ENCODE peak calls at places on chromosome 16, in six cellular contexts. H, L, T, D, V and I are unnamed samples. For H3K4me1, the result is how much of the 10 kb centered on the place peaks cover.

GRCh38 chr16:48291303-48291702 is 44.0 kb upstream of the ABCC11 start:
- DNase-seq in H (no peak), L (no peak), T (no peak), D (no peak), V (no peak), I (no peak)

GRCh38 chr16:52964290-52964689 is 88.4 kb downstream of the CHD9NB start:
- DNase-seq in H (no peak), L (no peak), T (no peak), D (no peak), V (no peak), I (no peak)

GRCh38 chr16:76970087-76970744 is 220.8 kb upstream of the MON1B start:
- DNase-seq in H (no peak), L (no peak), T (no peak), D (peak), V (no peak), I (no peak)

GRCh38 chr16:83901101-83901500 is 2.2 kb downstream of the MLYCD start:
- DNase-seq in H (no peak), L (no peak), T (no peak), D (no peak), V (no peak), I (no peak)

GRCh38 chr16:410516-411178 is 9.0 kb downstream of the DECR2 start:
- DNase-seq in H (no peak), L (no peak), T (no peak), D (peak), V (no peak), I (no peak)

GRCh38 chr16:70713781-70714180 is 27.9 kb upstream of the MTSS2 start:
- DNase-seq in H (no peak), L (no peak), T (no peak), D (no peak), V (no peak), I (no peak)

GRCh38 chr16:86713021-86713631 is 134.8 kb downstream of the FOXL1 start:
- DNase-seq in H (no peak), L (peak), T (no peak), D (no peak), V (no peak), I (no peak)

GRCh38 chr16:31083556-31083955 is 5.2 kb downstream of the PRSS53 start:
- DNase-seq in H (peak), L (no peak), T (no peak), D (no peak), V (no peak), I (no peak)

GRCh38 chr16:9119795-9120194 is 28.4 kb downstream of the HAPSTR1 start:
- DNase-seq in H (no peak), L (peak), T (peak), D (no peak), V (no peak), I (no peak)

GRCh38 chr16:19478505-19478904 is 43.4 kb downstream of the GDE1 start:
- DNase-seq in H (no peak), L (no peak), T (no peak), D (no peak), V (no peak), I (no peak)

GRCh38 chr16:1809281-1809801 is 15.8 kb upstream of the IGFALS start:
- DNase-seq in H (no peak), L (no peak), T (no peak), D (no peak), V (no peak), I (no peak)

GRCh38 chr16:58024673-58025350 is 742 bp upstream of the MMP15 start:
- DNase-seq in H (peak), L (no peak), T (no peak), D (peak), V (peak), I (peak)

GRCh38 chr16:2675714-2676113 is 6.6 kb upstream of the KCTD5 start:
- DNase-seq in H (no peak), L (peak), T (no peak), D (no peak), V (no peak), I (no peak)

GRCh38 chr16:79598341-79599181 is 2.0 kb downstream of the MAF start:
- DNase-seq in H (peak), L (peak), T (peak), D (peak), V (peak), I (peak)

GRCh38 chr16:27689711-27690110 is 139.8 kb downstream of the KATNIP start:
- DNase-seq in H (no peak), L (no peak), T (no peak), D (no peak), V (no peak), I (peak)

GRCh38 chr16:21597571-21598030 is 1.8 kb upstream of the METTL9 start:
- DNase-seq in H (no peak), L (no peak), T (no peak), D (no peak), V (no peak), I (no peak)

GRCh38 chr16:1929105-1929504 is 10.9 kb upstream of the HS3ST6 start:
- DNase-seq in H (no peak), L (no peak), T (peak), D (peak), V (no peak), I (peak)

GRCh38 chr16:27511657-27512056 is 38.1 kb downstream of the GTF3C1 start:
- DNase-seq in H (no peak), L (no peak), T (no peak), D (no peak), V (no peak), I (peak)

GRCh38 chr16:60204221-60204620 is 1470.1 kb upstream of the GOT2 start:
- DNase-seq in H (no peak), L (no peak), T (no peak), D (no peak), V (no peak), I (no peak)

GRCh38 chr16:15775663-15776304 is 81.0 kb downstream of the MYH11 start:
- DNase-seq in H (peak), L (peak), T (no peak), D (no peak), V (no peak), I (no peak)

GRCh38 chr16:48156790-48157209 is 1.0 kb upstream of the ABCC12 start:
- DNase-seq in H (peak), L (peak), T (peak), D (peak), V (peak), I (peak)

GRCh38 chr16:1137604-1138003 is 15.3 kb upstream of the CACNA1H start:
- DNase-seq in H (no peak), L (no peak), T (no peak), D (peak), V (peak), I (no peak)

GRCh38 chr16:85443116-85443515 is 170.0 kb upstream of the GSE1 start:
- DNase-seq in H (no peak), L (no peak), T (no peak), D (no peak), V (no peak), I (no peak)

GRCh38 chr16:85446846-85447656 is 166.1 kb upstream of the GSE1 start:
- DNase-seq in H (peak), L (no peak), T (no peak), D (peak), V (peak), I (no peak)

GRCh38 chr16:85443531-85443930 is 169.6 kb upstream of the GSE1 start:
- DNase-seq in H (no peak), L (no peak), T (no peak), D (no peak), V (no peak), I (no peak)

GRCh38 chr16:85445779-85446222 is 167.3 kb upstream of the GSE1 start:
- DNase-seq in H (no peak), L (peak), T (no peak), D (peak), V (no peak), I (peak)

GRCh38 chr16:85444879-85445778 is 168.0 kb upstream of the GSE1 start:
- DNase-seq in H (no peak), L (no peak), T (no peak), D (peak), V (peak), I (peak)
- H3K4me1 ChIP-seq in H (under half), L (under half), T (under half), D (under half), V (under half), I (under half)

GRCh38 chr16:11585460-11586374 is 1.0 kb downstream of the LITAF start:
- DNase-seq in H (peak), L (no peak), T (peak), D (peak), V (peak), I (peak)

GRCh38 chr16:11582157-11582814 is 4.4 kb downstream of the LITAF start:
- DNase-seq in H (no peak), L (no peak), T (no peak), D (no peak), V (no peak), I (no peak)

GRCh38 chr16:11581677-11582076 is 5.0 kb downstream of the LITAF start:
- DNase-seq in H (no peak), L (no peak), T (no peak), D (no peak), V (no peak), I (no peak)

GRCh38 chr16:11583171-11583570 is 3.5 kb downstream of the LITAF start:
- DNase-seq in H (peak), L (no peak), T (peak), D (no peak), V (no peak), I (no peak)

GRCh38 chr16:11583889-11584565 is 2.7 kb downstream of the LITAF start:
- DNase-seq in H (peak), L (no peak), T (no peak), D (peak), V (peak), I (peak)
- H3K4me3 ChIP-seq in H (peak), L (peak), T (no peak), D (no peak), V (peak), I (no peak)

GRCh38 chr16:68244903-68245853 is at the start of gene PLA2G15:
- DNase-seq in H (peak), L (peak), T (peak), D (peak), V (peak), I (peak)
- TF ChIP-seq POLR2A in H (no peak), L (peak), T (peak), D (no peak), V (no peak), I (no peak)

DNA sequence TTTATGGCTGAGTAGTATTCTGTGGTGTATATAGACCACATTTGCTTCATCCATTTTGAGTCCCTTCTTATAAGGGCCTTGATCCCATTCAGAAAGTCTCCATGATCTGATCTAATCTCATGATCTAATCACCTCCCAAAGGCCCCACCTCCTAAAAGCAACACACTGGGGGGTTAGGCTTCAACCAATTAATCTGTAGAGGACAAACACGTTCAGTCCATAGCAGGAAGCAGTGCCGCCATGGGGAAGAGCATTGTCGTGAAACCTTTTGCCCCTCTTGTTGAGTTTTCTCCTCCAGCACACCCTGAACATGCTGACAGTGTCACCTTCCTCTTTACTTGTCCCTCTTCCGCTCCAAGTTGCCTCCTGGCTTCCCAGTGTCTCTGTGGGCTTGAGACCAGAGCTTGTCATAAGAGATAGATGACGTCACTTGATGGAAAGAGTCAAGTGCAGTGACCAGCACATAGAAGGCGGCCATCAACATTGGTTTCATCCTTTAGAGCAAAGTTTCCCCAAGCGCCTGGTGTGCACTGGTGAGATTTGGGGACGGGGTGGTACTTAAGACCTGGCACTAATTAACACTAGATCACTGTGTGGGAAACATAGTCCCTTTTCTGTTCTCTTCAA is 74.1 kb downstream of the PRKCB start:
- DNase-seq in H (no peak), L (no peak), T (no peak), D (no peak), V (no peak), I (no peak)
- H3K4me1 ChIP-seq in H (under half), L (under half), T (under half), D (under half), V (under half), I (under half)

GRCh38 chr16:29821663-29822115 is 1.4 kb downstream of the MVP start:
- DNase-seq in H (no peak), L (no peak), T (peak), D (no peak), V (no peak), I (peak)

GRCh38 chr16:29820271-29820701 is at the start of gene MVP:
- DNase-seq in H (peak), L (peak), T (peak), D (peak), V (peak), I (peak)

GRCh38 chr16:29820730-29821662 is 734 bp downstream of the MVP start:
- DNase-seq in H (peak), L (no peak), T (peak), D (peak), V (peak), I (peak)

GRCh38 chr16:29818082-29818481 is 2.1 kb downstream of the PAGR1 start:
- DNase-seq in H (no peak), L (no peak), T (no peak), D (no peak), V (no peak), I (no peak)

GRCh38 chr16:29819506-29819905 is 756 bp upstream of the MVP start:
- DNase-seq in H (no peak), L (no peak), T (no peak), D (no peak), V (no peak), I (no peak)
- H3K4me3 ChIP-seq in H (peak), L (peak), T (no peak), D (no peak), V (no peak), I (no peak)